ENCODE peak calls at places on chromosomes 4 and X, in eight cellular contexts. Q is fibroblast of the aortic adventitia; S is stimulated activated naive CD4-positive, alpha-beta T cell; Z is naive thymus-derived CD8-positive, alpha-beta T cell; I is HuH-7.5; D is progenitor cell of endocrine pancreas; O is activated CD4-positive, alpha-beta T cell treated with anti-CD3 and anti-CD28 coated beads, Interleukin-2, amount 10 ng/mL, durations not matched to agents 24 days and 14 days; T is RPMI8226. N is an unnamed sample.

GRCh38 chrX:18617351-18617750 is 54.6 kb downstream of the RS1 start:
- DNase-seq in S (no peak), Z (no peak), D (no peak), T (no peak), Q (peak), O (no peak), I (no peak), N (no peak)

GRCh38 chrX:38717871-38718270 is 83.4 kb upstream of the MID1IP1 start:
- DNase-seq in D (no peak), T (peak), O (peak), S (no peak), Q (peak), I (peak), Z (no peak), N (no peak)

GRCh38 chr4:137663376-137664054 is 131.2 kb upstream of the PCDH18 start:
- DNase-seq in T (no peak), I (no peak), Q (no peak), S (no peak), O (no peak), Z (no peak), D (no peak), N (no peak)

GRCh38 chrX:56789518-56790070 is 60.6 kb downstream of the NBDY start:
- DNase-seq in D (no peak), Q (no peak), I (no peak), O (no peak), Z (no peak), S (no peak), T (no peak), N (no peak)

GRCh38 chr4:7041851-7042696 is 1.1 kb upstream of the TADA2B start:
- DNase-seq in I (peak), T (no peak), O (peak), Z (no peak), D (peak), S (no peak), Q (peak), N (peak)

GRCh38 chrX:108642273-108642628 is 94.1 kb downstream of the IRS4 start:
- DNase-seq in O (no peak), T (peak), Q (no peak), Z (no peak), I (no peak), S (no peak), D (no peak), N (no peak)

GRCh38 chr4:76736434-76736833 is 161.5 kb downstream of the SOWAHB start:
- DNase-seq in Q (peak), D (no peak), S (no peak), I (no peak), T (no peak), O (no peak), Z (no peak), N (no peak)

GRCh38 chrX:113510586-113510985 is 670.0 kb upstream of the AMOT start:
- DNase-seq in I (no peak), S (no peak), Q (peak), O (no peak), Z (no peak), D (no peak), T (no peak), N (no peak)

GRCh38 chr4:151957163-151957562 is 196.4 kb upstream of the GATB start:
- DNase-seq in S (no peak), D (peak), Q (peak), T (no peak), I (no peak), Z (no peak), O (no peak), N (no peak)

GRCh38 chr4:184936071-184936470 is 82.2 kb upstream of the HELT start:
- DNase-seq in Z (no peak), I (no peak), T (no peak), S (no peak), O (no peak), D (no peak), Q (no peak), N (no peak)

GRCh38 chr4:186104114-186104894 is at the start of gene FAM149A:
- DNase-seq in O (peak), Q (no peak), T (peak), D (peak), S (peak), I (peak), Z (peak), N (peak)

GRCh38 chrX:29487714-29488113 is 727.6 kb upstream of the MAGEB2 start:
- DNase-seq in O (no peak), Z (no peak), Q (no peak), I (no peak), S (no peak), T (no peak), D (no peak), N (no peak)

GRCh38 chrX:139750390-139750789 is 42.4 kb upstream of the MCF2 start:
- DNase-seq in S (no peak), Z (no peak), O (no peak), T (no peak), I (no peak), D (no peak), Q (no peak), N (no peak)

GRCh38 chr4:91114386-91114785 is 987.2 kb downstream of the CCSER1 start:
- DNase-seq in D (no peak), T (no peak), O (no peak), Q (no peak), Z (no peak), S (no peak), I (no peak), N (no peak)

GRCh38 chr4:8759987-8760386 is 111.7 kb downstream of the HMX1 start:
- DNase-seq in Q (no peak), T (peak), D (no peak), O (no peak), Z (no peak), S (no peak), I (no peak), N (no peak)

GRCh38 chr4:17851921-17852320 is 41.1 kb downstream of the NCAPG start:
- DNase-seq in T (no peak), O (no peak), D (no peak), S (no peak), I (no peak), Z (no peak), Q (no peak), N (no peak)

GRCh38 chrX:115616943-115617563 is 56.1 kb downstream of the PLS3 start:
- DNase-seq in O (peak), T (no peak), D (no peak), S (no peak), Z (no peak), Q (peak), I (no peak), N (no peak)

GRCh38 chr4:111066887-111067286 is 444.0 kb upstream of the PITX2 start:
- DNase-seq in I (no peak), T (no peak), D (no peak), O (no peak), Z (no peak), S (no peak), Q (peak), N (no peak)

N was measured in effector memory CD8-positive, alpha-beta T cell.